ENCODE peak calls at places on chromosomes 12 and 14, in seven cellular contexts. One of them, this sample, is unnamed.

GRCh38 chr12:50985322-50985721 is 33.0 kb downstream of the HIGD1C start:
- DNase-seq in endothelial cell of umbilical vein: peak; percentile 94
- DNase-seq in AG10803: peak; percentile 78
- DNase-seq in tibial artery: no peak
- DNase-seq in PC-9: no peak
- DNase-seq in lung: no peak
- DNase-seq in stomach: no peak
- DNase-seq in this sample: peak; percentile 56

GRCh38 chr14:33851366-33851765 is 99.5 kb downstream of the EGLN3 start:
- DNase-seq in AG10803: no peak
- DNase-seq in tibial artery: no peak
- DNase-seq in stomach: no peak
- DNase-seq in PC-9: no peak
- DNase-seq in lung: no peak
- DNase-seq in endothelial cell of umbilical vein: no peak
- DNase-seq in this sample: no peak

GRCh38 chr14:74712499-74713394 is at the start of the genes AREL1 and FCF1:
- DNase-seq in AG10803: peak; percentile 84
- DNase-seq in endothelial cell of umbilical vein: peak; percentile 87
- DNase-seq in tibial artery: peak; percentile 89
- DNase-seq in lung: peak; percentile 88
- DNase-seq in PC-9: peak; percentile 92
- DNase-seq in stomach: peak; percentile 80
- DNase-seq in this sample: peak; percentile 63

GRCh38 chr12:87603727-87604126 is 425.5 kb downstream of the C12orf50 start:
- DNase-seq in stomach: no peak
- DNase-seq in lung: no peak
- DNase-seq in tibial artery: no peak
- DNase-seq in PC-9: no peak
- DNase-seq in AG10803: no peak
- DNase-seq in endothelial cell of umbilical vein: no peak
- DNase-seq in this sample: no peak

GRCh38 chr12:131218291-131219172 is 264.8 kb downstream of the ADGRD1 start:
- DNase-seq in lung: no peak
- DNase-seq in endothelial cell of umbilical vein: no peak
- DNase-seq in PC-9: no peak
- DNase-seq in tibial artery: peak; percentile 51
- DNase-seq in stomach: no peak
- DNase-seq in AG10803: no peak
- DNase-seq in this sample: no peak

GRCh38 chr12:5232826-5233500 is 189.3 kb downstream of the KCNA5 start:
- DNase-seq in lung: no peak
- DNase-seq in tibial artery: no peak
- DNase-seq in endothelial cell of umbilical vein: no peak
- DNase-seq in PC-9: no peak
- DNase-seq in stomach: no peak
- DNase-seq in AG10803: no peak
- DNase-seq in this sample: no peak

GRCh38 chr14:79161576-79161975 is 991.4 kb downstream of the NRXN3 start:
- DNase-seq in PC-9: no peak
- DNase-seq in AG10803: peak; percentile 1
- DNase-seq in tibial artery: no peak
- DNase-seq in stomach: no peak
- DNase-seq in endothelial cell of umbilical vein: peak; percentile 23
- DNase-seq in lung: no peak
- DNase-seq in this sample: no peak

GRCh38 chr12:100401660-100402059 is 44.8 kb downstream of the SLC17A8 start:
- DNase-seq in AG10803: peak; percentile 16
- DNase-seq in stomach: no peak
- DNase-seq in PC-9: no peak
- DNase-seq in tibial artery: no peak
- DNase-seq in lung: no peak
- DNase-seq in endothelial cell of umbilical vein: peak; percentile 35
- DNase-seq in this sample: peak; percentile 16

GRCh38 chr12:79448816-79449215 is 241.9 kb downstream of the PAWR start:
- DNase-seq in tibial artery: no peak
- DNase-seq in AG10803: no peak
- DNase-seq in endothelial cell of umbilical vein: no peak
- DNase-seq in PC-9: no peak
- DNase-seq in stomach: no peak
- DNase-seq in lung: no peak
- DNase-seq in this sample: no peak

GRCh38 chr14:49892301-49892635 is 614 bp upstream of the ARF6 start:
- DNase-seq in tibial artery: no peak
- DNase-seq in PC-9: no peak
- DNase-seq in stomach: peak; percentile 57
- DNase-seq in lung: peak; percentile 60
- DNase-seq in AG10803: peak; percentile 84
- DNase-seq in endothelial cell of umbilical vein: peak; percentile 83
- DNase-seq in this sample: peak; percentile 45

GRCh38 chr14:36068777-36069534 is 107.6 kb downstream of the PTCSC3 start:
- DNase-seq in stomach: no peak
- DNase-seq in tibial artery: no peak
- DNase-seq in PC-9: peak; percentile 82
- DNase-seq in endothelial cell of umbilical vein: no peak
- DNase-seq in lung: no peak
- DNase-seq in AG10803: peak; percentile 84
- DNase-seq in this sample: peak; percentile 76

GRCh38 chr12:8912910-8913309 is 1.4 kb upstream of the PHC1 start:
- DNase-seq in lung: no peak
- DNase-seq in PC-9: peak; percentile 87
- DNase-seq in stomach: peak; percentile 32
- DNase-seq in tibial artery: no peak
- DNase-seq in AG10803: no peak
- DNase-seq in endothelial cell of umbilical vein: no peak
- DNase-seq in this sample: no peak

GRCh38 chr12:58966939-58967338 is 46.6 kb upstream of the LRIG3 start:
- DNase-seq in PC-9: no peak
- DNase-seq in lung: no peak
- DNase-seq in AG10803: peak; percentile 20
- DNase-seq in stomach: no peak
- DNase-seq in endothelial cell of umbilical vein: peak; percentile 9
- DNase-seq in tibial artery: no peak
- DNase-seq in this sample: no peak

GRCh38 chr14:73243341-73243740 is 6.0 kb downstream of the PAPLN start:
- DNase-seq in tibial artery: no peak
- DNase-seq in lung: no peak
- DNase-seq in endothelial cell of umbilical vein: no peak
- DNase-seq in AG10803: no peak
- DNase-seq in PC-9: no peak
- DNase-seq in stomach: no peak
- DNase-seq in this sample: no peak
- H3K4me3 ChIP-seq in tibial artery: no peak overlapping the region
- H3K4me3 ChIP-seq in lung: no peak overlapping the region
- H3K4me3 ChIP-seq in endothelial cell of umbilical vein: no peak overlapping the region
- H3K4me3 ChIP-seq in AG10803: no peak overlapping the region
- H3K4me3 ChIP-seq in PC-9: no peak overlapping the region
- H3K4me3 ChIP-seq in stomach: no peak overlapping the region
- H3K4me3 ChIP-seq in this sample: no peak overlapping the region

DNA sequence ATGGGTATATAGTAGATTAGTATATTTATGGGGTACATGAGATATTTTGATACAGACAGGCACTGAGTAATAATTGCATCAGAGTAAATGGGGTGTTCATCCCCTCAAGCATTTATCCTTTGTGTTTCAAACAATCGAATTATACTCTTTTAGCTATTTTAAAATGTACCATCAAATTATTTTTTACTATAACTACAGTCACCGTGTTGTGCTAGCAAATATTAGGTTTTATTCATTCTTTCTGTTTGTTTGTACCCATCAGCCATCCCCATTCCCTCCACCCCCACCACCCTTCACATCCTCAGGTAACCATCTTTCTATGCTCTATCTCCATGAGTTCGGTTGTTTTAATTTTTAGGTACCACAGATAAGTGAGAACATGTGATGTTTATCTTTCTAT is 115.8 kb downstream of the NUBPL start:
- DNase-seq in PC-9: no peak
- DNase-seq in AG10803: no peak
- DNase-seq in stomach: no peak
- DNase-seq in tibial artery: no peak
- DNase-seq in lung: no peak
- DNase-seq in endothelial cell of umbilical vein: no peak
- DNase-seq in this sample: no peak
- TF ChIP-seq CTCF in PC-9: no peak
- TF ChIP-seq CTCF in AG10803: no peak
- TF ChIP-seq CTCF in stomach: no peak
- TF ChIP-seq CTCF in tibial artery: no peak
- TF ChIP-seq CTCF in lung: no peak
- TF ChIP-seq CTCF in endothelial cell of umbilical vein: no peak
- TF ChIP-seq CTCF in this sample: no peak

GRCh38 chr14:59463773-59464650 is 1.2 kb downstream of the GPR135 start:
- DNase-seq in AG10803: peak; percentile 45
- DNase-seq in tibial artery: peak; percentile 63
- DNase-seq in lung: no peak
- DNase-seq in PC-9: no peak
- DNase-seq in stomach: no peak
- DNase-seq in endothelial cell of umbilical vein: no peak
- DNase-seq in this sample: no peak
- H3K4me3 ChIP-seq in AG10803: peak overlapping the region; percentile 60
- H3K4me3 ChIP-seq in tibial artery: peak overlapping the region; percentile 73
- H3K4me3 ChIP-seq in lung: peak overlapping the region; percentile 60
- H3K4me3 ChIP-seq in PC-9: no peak overlapping the region
- H3K4me3 ChIP-seq in stomach: peak overlapping the region; percentile 63
- H3K4me3 ChIP-seq in endothelial cell of umbilical vein: peak overlapping the region; percentile 48
- H3K4me3 ChIP-seq in this sample: peak overlapping the region; percentile 52

GRCh38 chr12:13135336-13136178 is 32.1 kb upstream of the GSG1 start:
- DNase-seq in PC-9: peak; percentile 99
- DNase-seq in stomach: peak; percentile 65
- DNase-seq in lung: peak; percentile 93
- DNase-seq in endothelial cell of umbilical vein: peak; percentile 46
- DNase-seq in tibial artery: peak; percentile 88
- DNase-seq in AG10803: peak; percentile 90
- DNase-seq in this sample: peak; percentile 91
- TF ChIP-seq CTCF in PC-9: peak; percentile 32
- TF ChIP-seq CTCF in stomach: no peak
- TF ChIP-seq CTCF in lung: no peak
- TF ChIP-seq CTCF in endothelial cell of umbilical vein: no peak
- TF ChIP-seq CTCF in tibial artery: no peak
- TF ChIP-seq CTCF in AG10803: peak; percentile 54
- TF ChIP-seq CTCF in this sample: peak; percentile 35

GRCh38 chr14:69263771-69264170 is 3.8 kb downstream of the GALNT16 start:
- DNase-seq in AG10803: no peak
- DNase-seq in stomach: no peak
- DNase-seq in endothelial cell of umbilical vein: no peak
- DNase-seq in lung: no peak
- DNase-seq in tibial artery: no peak
- DNase-seq in PC-9: no peak
- DNase-seq in this sample: no peak
- H3K4me3 ChIP-seq in AG10803: peak overlapping the region; percentile 29
- H3K4me3 ChIP-seq in stomach: no peak overlapping the region
- H3K4me3 ChIP-seq in endothelial cell of umbilical vein: no peak overlapping the region
- H3K4me3 ChIP-seq in lung: no peak overlapping the region
- H3K4me3 ChIP-seq in tibial artery: peak overlapping the region; percentile 21
- H3K4me3 ChIP-seq in PC-9: no peak overlapping the region
- H3K4me3 ChIP-seq in this sample: no peak overlapping the region

This sample was measured in epithelial cell of proximal tubule.